ENCODE peak calls at places on chromosomes 3 and 15, in nine cellular contexts. P is GM23248, Z is GM23338, D is OCI-LY7, L is hepatocyte, I is PC-3, W is HCT116, H is MM.1S, T is SK-N-SH. F is an unnamed sample.

GRCh38 chr15:71559098-71559497 is 251.3 kb upstream of the NR2E3 start:
- DNase-seq in I (peak), T (no peak), H (no peak), D (no peak), W (no peak), P (peak), Z (no peak), L (no peak), F (no peak)

GRCh38 chr3:195151866-195152526 is 119.0 kb downstream of the XXYLT1 start:
- DNase-seq in Z (no peak), W (peak), T (no peak), D (no peak), P (peak), H (no peak), L (peak), I (peak), F (no peak)

GRCh38 chr3:137992592-137992991 is 17.4 kb upstream of the CLDN18 start:
- DNase-seq in P (peak), I (no peak), D (no peak), Z (no peak), L (no peak), H (no peak), W (no peak), T (no peak), F (no peak)

GRCh38 chr15:42010434-42010833 is 10.4 kb downstream of the PLA2G4E start:
- DNase-seq in D (peak), P (peak), W (peak), L (peak), I (peak), Z (no peak), H (peak), T (no peak), F (no peak)

GRCh38 chr15:87850916-87851315 is 405.6 kb downstream of the NTRK3 start:
- DNase-seq in P (no peak), W (no peak), I (no peak), L (no peak), Z (no peak), D (no peak), T (no peak), H (no peak), F (no peak)

GRCh38 chr15:39692464-39693327 is 89.9 kb downstream of the FSIP1 start:
- DNase-seq in W (no peak), T (peak), D (no peak), H (no peak), I (no peak), P (no peak), L (peak), Z (peak), F (peak)

GRCh38 chr15:80174017-80174746 is 21.4 kb downstream of the FAH start:
- DNase-seq in Z (no peak), W (no peak), D (no peak), T (no peak), H (no peak), L (no peak), I (peak), P (peak), F (no peak)

GRCh38 chr15:99305761-99306505 is 54.7 kb downstream of the LRRC28 start:
- DNase-seq in P (peak), Z (peak), I (peak), H (no peak), W (no peak), D (no peak), T (no peak), L (peak), F (peak)

GRCh38 chr3:108552267-108553159 is 36.7 kb downstream of the CIP2A start:
- DNase-seq in I (peak), W (peak), P (peak), D (peak), L (peak), Z (peak), H (peak), T (peak), F (peak)

GRCh38 chr15:50235794-50236193 is 29.7 kb downstream of the HDC start:
- DNase-seq in H (no peak), L (no peak), T (no peak), W (no peak), P (no peak), I (no peak), D (no peak), Z (no peak), F (no peak)

DNA sequence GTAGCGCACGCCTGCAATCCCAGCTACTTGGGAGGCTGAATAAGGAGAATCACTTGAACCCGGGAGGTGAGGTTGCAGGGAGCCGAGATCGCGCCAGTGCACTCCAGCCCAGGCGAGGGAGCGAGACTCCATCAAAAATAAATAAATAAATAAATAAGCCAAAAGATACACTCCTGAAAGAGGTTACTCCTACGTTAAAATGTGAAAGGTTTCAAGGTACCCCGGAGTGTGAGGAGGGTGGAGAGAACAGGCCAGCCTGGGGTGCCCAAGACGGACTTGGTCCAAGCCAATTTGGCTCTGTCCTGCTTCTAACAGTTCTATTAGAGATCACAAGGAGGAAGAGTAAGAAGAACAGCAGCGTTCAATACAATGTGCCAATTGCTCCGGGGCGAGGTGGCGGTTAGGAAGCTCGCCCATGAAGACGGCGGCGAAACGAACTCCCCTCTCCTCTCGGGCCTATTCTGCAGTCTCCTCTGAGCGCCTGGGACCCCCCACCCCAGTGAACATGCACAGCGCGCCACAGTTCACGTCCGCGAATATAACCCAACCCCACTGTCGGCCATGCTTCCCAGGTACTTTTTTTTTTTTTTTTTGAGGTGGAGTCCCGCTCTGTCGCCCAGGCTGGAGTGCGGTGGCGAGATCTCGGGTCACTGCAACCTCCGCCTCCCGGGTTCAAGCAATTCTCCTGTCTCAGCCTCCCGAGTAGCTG is 942 bp downstream of the ELP6 start:
- DNase-seq in H (peak), I (peak), W (no peak), P (peak), Z (peak), L (peak), D (peak), T (peak), F (peak)
- TF ChIP-seq EZH2phosphoT487 in H (no peak), I (no peak), W (no peak), P (no peak), Z (no peak), L (no peak), D (no peak), T (no peak), F (no peak)

DNA sequence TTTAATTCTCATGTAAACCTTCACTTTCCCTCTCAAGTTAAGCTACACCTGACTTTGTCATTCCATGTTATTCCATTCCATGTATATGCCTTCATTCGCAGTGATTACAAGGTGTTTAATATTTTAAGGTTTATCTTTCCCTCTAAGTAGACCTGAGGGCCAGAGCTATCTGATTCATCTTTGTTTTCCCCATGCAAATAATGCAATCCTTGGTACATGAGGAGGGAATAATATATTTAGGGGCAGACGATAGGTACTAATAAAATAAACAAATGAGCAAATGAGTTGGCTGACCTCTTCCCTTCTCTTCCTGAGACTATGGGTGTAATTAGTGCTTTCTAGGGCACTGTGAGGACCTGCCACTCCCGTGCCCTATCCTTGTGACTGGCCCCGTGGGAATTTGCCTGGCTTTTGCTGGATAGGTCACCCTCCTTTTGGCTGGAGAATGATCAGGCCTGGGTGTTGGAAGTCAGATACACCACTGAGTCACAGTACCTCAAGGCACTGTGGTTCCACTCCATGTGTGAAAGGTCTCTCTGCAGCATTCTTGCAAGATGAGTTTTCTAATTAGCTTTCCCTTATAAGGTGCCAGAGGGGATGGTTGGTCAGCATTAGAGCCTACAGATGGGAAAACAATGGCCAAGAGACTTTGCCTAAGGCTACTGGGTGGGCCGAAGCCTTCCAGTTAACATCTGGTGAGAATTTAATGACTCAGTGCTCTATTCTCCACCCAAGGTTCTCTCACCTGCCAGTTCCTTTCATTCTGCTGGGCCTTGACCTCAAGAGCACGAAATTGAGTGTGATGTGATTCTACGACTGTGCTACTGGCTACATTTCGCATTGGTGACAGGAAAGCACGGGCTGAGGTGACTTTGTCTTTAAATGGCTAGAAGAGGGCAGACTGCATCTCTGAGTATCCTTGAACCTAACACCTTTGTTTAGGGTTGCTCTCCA is 183.1 kb downstream of the P3H2 start:
- DNase-seq in I (peak), Z (no peak), T (no peak), L (no peak), P (peak), W (peak), H (no peak), D (no peak), F (no peak)
- TF ChIP-seq EZH2phosphoT487 in I (no peak), Z (no peak), T (no peak), L (no peak), P (peak), W (no peak), H (no peak), D (no peak), F (no peak)

GRCh38 chr3:73774645-73775044 is 149.9 kb upstream of the PDZRN3 start:
- DNase-seq in T (no peak), D (no peak), L (no peak), W (no peak), H (no peak), P (peak), I (no peak), Z (no peak), F (no peak)
- TF ChIP-seq EZH2phosphoT487 in T (no peak), D (no peak), L (no peak), W (no peak), H (no peak), P (no peak), I (no peak), Z (no peak), F (no peak)

GRCh38 chr3:54861248-54862067 is 66.4 kb downstream of the LRTM1 start:
- DNase-seq in Z (no peak), I (no peak), H (no peak), L (no peak), P (peak), T (peak), W (no peak), D (no peak), F (no peak)

GRCh38 chr3:54859204-54859603 is 68.7 kb downstream of the LRTM1 start:
- DNase-seq in I (peak), P (peak), Z (no peak), W (no peak), L (no peak), D (no peak), H (no peak), T (no peak), F (no peak)

GRCh38 chr3:54857343-54857742 is 70.5 kb downstream of the LRTM1 start:
- DNase-seq in L (no peak), H (no peak), W (no peak), P (peak), I (peak), T (no peak), D (no peak), Z (no peak), F (no peak)

GRCh38 chr3:54856271-54856670 is 71.6 kb downstream of the LRTM1 start:
- DNase-seq in P (no peak), W (no peak), H (no peak), T (no peak), L (no peak), Z (no peak), I (no peak), D (no peak), F (no peak)

GRCh38 chr3:54858386-54858785 is 69.5 kb downstream of the LRTM1 start:
- DNase-seq in I (no peak), D (no peak), Z (no peak), T (no peak), L (no peak), W (no peak), H (no peak), P (no peak), F (no peak)
- TF ChIP-seq EZH2phosphoT487 in I (no peak), D (no peak), Z (no peak), T (no peak), L (no peak), W (no peak), H (no peak), P (no peak), F (no peak)

F was measured in neural progenitor cell.